ENCODE peak calls at places on chromosome 9, in eight cellular contexts. One of them, this sample, is unnamed.

GRCh38 chr9:125690679-125691078 is 16.3 kb downstream of the MAPKAP1 start:
- DNase-seq in choroid plexus epithelial cell: no peak
- DNase-seq in substantia nigra: no peak
- DNase-seq in iPS DF 19.7: no peak
- DNase-seq in KG1: no peak
- DNase-seq in cardiac fibroblast: peak
- DNase-seq in activated T-helper 9 cell treated with anti-CD3 and anti-CD28 coated beads, Interleukin-2, amount 50 U/mL, for 16 hours: no peak
- DNase-seq in endothelial cell: no peak
- DNase-seq in this sample: no peak

GRCh38 chr9:126157826-126158431 is 168.7 kb upstream of the MVB12B start:
- DNase-seq in activated T-helper 9 cell treated with anti-CD3 and anti-CD28 coated beads, Interleukin-2, amount 50 U/mL, for 16 hours: no peak
- DNase-seq in iPS DF 19.7: no peak
- DNase-seq in KG1: no peak
- DNase-seq in choroid plexus epithelial cell: no peak
- DNase-seq in endothelial cell: no peak
- DNase-seq in substantia nigra: no peak
- DNase-seq in cardiac fibroblast: no peak
- DNase-seq in this sample: peak

GRCh38 chr9:36976371-36977030 is 57.6 kb downstream of the PAX5 start:
- DNase-seq in endothelial cell: no peak
- DNase-seq in choroid plexus epithelial cell: no peak
- DNase-seq in cardiac fibroblast: no peak
- DNase-seq in substantia nigra: no peak
- DNase-seq in iPS DF 19.7: no peak
- DNase-seq in activated T-helper 9 cell treated with anti-CD3 and anti-CD28 coated beads, Interleukin-2, amount 50 U/mL, for 16 hours: no peak
- DNase-seq in KG1: no peak
- DNase-seq in this sample: no peak

GRCh38 chr9:83511051-83511450 is 27.1 kb downstream of the FRMD3 start:
- DNase-seq in KG1: no peak
- DNase-seq in activated T-helper 9 cell treated with anti-CD3 and anti-CD28 coated beads, Interleukin-2, amount 50 U/mL, for 16 hours: no peak
- DNase-seq in cardiac fibroblast: peak
- DNase-seq in choroid plexus epithelial cell: peak
- DNase-seq in iPS DF 19.7: no peak
- DNase-seq in endothelial cell: no peak
- DNase-seq in substantia nigra: no peak
- DNase-seq in this sample: no peak

GRCh38 chr9:129867138-129868032 is 32.1 kb downstream of the USP20 start:
- DNase-seq in endothelial cell: no peak
- DNase-seq in activated T-helper 9 cell treated with anti-CD3 and anti-CD28 coated beads, Interleukin-2, amount 50 U/mL, for 16 hours: no peak
- DNase-seq in substantia nigra: no peak
- DNase-seq in choroid plexus epithelial cell: no peak
- DNase-seq in cardiac fibroblast: no peak
- DNase-seq in iPS DF 19.7: no peak
- DNase-seq in KG1: no peak
- DNase-seq in this sample: peak

GRCh38 chr9:33742519-33742918 is 52.8 kb upstream of the PRSS3 start:
- DNase-seq in choroid plexus epithelial cell: no peak
- DNase-seq in activated T-helper 9 cell treated with anti-CD3 and anti-CD28 coated beads, Interleukin-2, amount 50 U/mL, for 16 hours: no peak
- DNase-seq in KG1: no peak
- DNase-seq in endothelial cell: no peak
- DNase-seq in substantia nigra: no peak
- DNase-seq in iPS DF 19.7: no peak
- DNase-seq in cardiac fibroblast: no peak
- DNase-seq in this sample: no peak

GRCh38 chr9:96509848-96510247 is 59.9 kb downstream of the HABP4 start:
- DNase-seq in endothelial cell: no peak
- DNase-seq in cardiac fibroblast: no peak
- DNase-seq in iPS DF 19.7: no peak
- DNase-seq in activated T-helper 9 cell treated with anti-CD3 and anti-CD28 coated beads, Interleukin-2, amount 50 U/mL, for 16 hours: no peak
- DNase-seq in KG1: no peak
- DNase-seq in substantia nigra: no peak
- DNase-seq in choroid plexus epithelial cell: no peak
- DNase-seq in this sample: no peak

GRCh38 chr9:107176701-107177100 is 106.4 kb upstream of the RAD23B start:
- DNase-seq in KG1: no peak
- DNase-seq in substantia nigra: no peak
- DNase-seq in choroid plexus epithelial cell: no peak
- DNase-seq in activated T-helper 9 cell treated with anti-CD3 and anti-CD28 coated beads, Interleukin-2, amount 50 U/mL, for 16 hours: no peak
- DNase-seq in endothelial cell: no peak
- DNase-seq in cardiac fibroblast: peak
- DNase-seq in iPS DF 19.7: no peak
- DNase-seq in this sample: no peak

GRCh38 chr9:16377311-16377710 is 493.2 kb downstream of the BNC2 start:
- DNase-seq in endothelial cell: no peak
- DNase-seq in choroid plexus epithelial cell: no peak
- DNase-seq in cardiac fibroblast: no peak
- DNase-seq in substantia nigra: no peak
- DNase-seq in KG1: no peak
- DNase-seq in iPS DF 19.7: no peak
- DNase-seq in activated T-helper 9 cell treated with anti-CD3 and anti-CD28 coated beads, Interleukin-2, amount 50 U/mL, for 16 hours: no peak
- DNase-seq in this sample: no peak

GRCh38 chr9:13053504-13053903 is 226.0 kb downstream of the MPDZ start:
- DNase-seq in activated T-helper 9 cell treated with anti-CD3 and anti-CD28 coated beads, Interleukin-2, amount 50 U/mL, for 16 hours: no peak
- DNase-seq in substantia nigra: no peak
- DNase-seq in iPS DF 19.7: no peak
- DNase-seq in choroid plexus epithelial cell: no peak
- DNase-seq in cardiac fibroblast: no peak
- DNase-seq in endothelial cell: no peak
- DNase-seq in KG1: no peak
- DNase-seq in this sample: no peak

GRCh38 chr9:35933525-35934067 is 24.3 kb downstream of the SPAAR start:
- DNase-seq in choroid plexus epithelial cell: no peak
- DNase-seq in substantia nigra: no peak
- DNase-seq in cardiac fibroblast: no peak
- DNase-seq in activated T-helper 9 cell treated with anti-CD3 and anti-CD28 coated beads, Interleukin-2, amount 50 U/mL, for 16 hours: no peak
- DNase-seq in KG1: no peak
- DNase-seq in endothelial cell: no peak
- DNase-seq in iPS DF 19.7: no peak
- DNase-seq in this sample: no peak

GRCh38 chr9:16652511-16653101 is 217.9 kb downstream of the BNC2 start:
- DNase-seq in endothelial cell: no peak
- DNase-seq in substantia nigra: no peak
- DNase-seq in activated T-helper 9 cell treated with anti-CD3 and anti-CD28 coated beads, Interleukin-2, amount 50 U/mL, for 16 hours: no peak
- DNase-seq in KG1: no peak
- DNase-seq in choroid plexus epithelial cell: peak
- DNase-seq in iPS DF 19.7: no peak
- DNase-seq in cardiac fibroblast: peak
- DNase-seq in this sample: no peak

GRCh38 chr9:124754289-124754688 is 16.8 kb downstream of the NR6A1 start:
- DNase-seq in endothelial cell: no peak
- DNase-seq in activated T-helper 9 cell treated with anti-CD3 and anti-CD28 coated beads, Interleukin-2, amount 50 U/mL, for 16 hours: no peak
- DNase-seq in cardiac fibroblast: peak
- DNase-seq in substantia nigra: no peak
- DNase-seq in iPS DF 19.7: no peak
- DNase-seq in KG1: no peak
- DNase-seq in choroid plexus epithelial cell: peak
- DNase-seq in this sample: no peak

GRCh38 chr9:130731355-130731754 is 37.8 kb downstream of the EXOSC2 start:
- DNase-seq in endothelial cell: no peak
- DNase-seq in KG1: no peak
- DNase-seq in activated T-helper 9 cell treated with anti-CD3 and anti-CD28 coated beads, Interleukin-2, amount 50 U/mL, for 16 hours: no peak
- DNase-seq in iPS DF 19.7: no peak
- DNase-seq in choroid plexus epithelial cell: no peak
- DNase-seq in substantia nigra: no peak
- DNase-seq in cardiac fibroblast: no peak
- DNase-seq in this sample: no peak

GRCh38 chr9:74534847-74535246 is 37.7 kb downstream of the RORB start:
- DNase-seq in iPS DF 19.7: no peak
- DNase-seq in substantia nigra: no peak
- DNase-seq in activated T-helper 9 cell treated with anti-CD3 and anti-CD28 coated beads, Interleukin-2, amount 50 U/mL, for 16 hours: no peak
- DNase-seq in choroid plexus epithelial cell: no peak
- DNase-seq in KG1: no peak
- DNase-seq in cardiac fibroblast: no peak
- DNase-seq in endothelial cell: no peak
- DNase-seq in this sample: no peak

GRCh38 chr9:133359420-133360175 is 3.2 kb downstream of the SURF2 start:
- DNase-seq in cardiac fibroblast: no peak
- DNase-seq in substantia nigra: no peak
- DNase-seq in KG1: no peak
- DNase-seq in iPS DF 19.7: no peak
- DNase-seq in endothelial cell: peak
- DNase-seq in choroid plexus epithelial cell: no peak
- DNase-seq in activated T-helper 9 cell treated with anti-CD3 and anti-CD28 coated beads, Interleukin-2, amount 50 U/mL, for 16 hours: no peak
- DNase-seq in this sample: peak

GRCh38 chr9:71004196-71004595 is 117.2 kb downstream of the TRPM3 start:
- DNase-seq in KG1: no peak
- DNase-seq in choroid plexus epithelial cell: peak
- DNase-seq in activated T-helper 9 cell treated with anti-CD3 and anti-CD28 coated beads, Interleukin-2, amount 50 U/mL, for 16 hours: no peak
- DNase-seq in iPS DF 19.7: no peak
- DNase-seq in endothelial cell: no peak
- DNase-seq in cardiac fibroblast: no peak
- DNase-seq in substantia nigra: no peak
- DNase-seq in this sample: no peak

GRCh38 chr9:113528088-113528487 is 64.6 kb downstream of the RGS3 start:
- DNase-seq in cardiac fibroblast: no peak
- DNase-seq in substantia nigra: no peak
- DNase-seq in iPS DF 19.7: no peak
- DNase-seq in endothelial cell: no peak
- DNase-seq in activated T-helper 9 cell treated with anti-CD3 and anti-CD28 coated beads, Interleukin-2, amount 50 U/mL, for 16 hours: no peak
- DNase-seq in choroid plexus epithelial cell: no peak
- DNase-seq in KG1: no peak
- DNase-seq in this sample: no peak

GRCh38 chr9:13367784-13368183 is 88.3 kb upstream of the MPDZ start:
- DNase-seq in iPS DF 19.7: no peak
- DNase-seq in substantia nigra: no peak
- DNase-seq in cardiac fibroblast: no peak
- DNase-seq in KG1: no peak
- DNase-seq in choroid plexus epithelial cell: no peak
- DNase-seq in activated T-helper 9 cell treated with anti-CD3 and anti-CD28 coated beads, Interleukin-2, amount 50 U/mL, for 16 hours: no peak
- DNase-seq in endothelial cell: no peak
- DNase-seq in this sample: peak

GRCh38 chr9:137240321-137240840 is 706 bp upstream of the TUBB4B start:
- DNase-seq in choroid plexus epithelial cell: peak
- DNase-seq in KG1: peak
- DNase-seq in endothelial cell: peak
- DNase-seq in activated T-helper 9 cell treated with anti-CD3 and anti-CD28 coated beads, Interleukin-2, amount 50 U/mL, for 16 hours: peak
- DNase-seq in substantia nigra: peak
- DNase-seq in cardiac fibroblast: peak
- DNase-seq in iPS DF 19.7: no peak
- DNase-seq in this sample: no peak

GRCh38 chr9:91848146-91848545 is 101.9 kb downstream of the ROR2 start:
- DNase-seq in cardiac fibroblast: no peak
- DNase-seq in activated T-helper 9 cell treated with anti-CD3 and anti-CD28 coated beads, Interleukin-2, amount 50 U/mL, for 16 hours: no peak
- DNase-seq in choroid plexus epithelial cell: no peak
- DNase-seq in KG1: no peak
- DNase-seq in substantia nigra: no peak
- DNase-seq in endothelial cell: no peak
- DNase-seq in iPS DF 19.7: no peak
- DNase-seq in this sample: no peak

GRCh38 chr9:131889437-131890244 is 149.8 kb upstream of the RAPGEF1 start:
- DNase-seq in iPS DF 19.7: no peak
- DNase-seq in KG1: no peak
- DNase-seq in endothelial cell: no peak
- DNase-seq in substantia nigra: no peak
- DNase-seq in choroid plexus epithelial cell: no peak
- DNase-seq in activated T-helper 9 cell treated with anti-CD3 and anti-CD28 coated beads, Interleukin-2, amount 50 U/mL, for 16 hours: no peak
- DNase-seq in cardiac fibroblast: no peak
- DNase-seq in this sample: no peak

GRCh38 chr9:91405343-91406077 is 18.1 kb downstream of the NFIL3 start:
- DNase-seq in choroid plexus epithelial cell: no peak
- DNase-seq in substantia nigra: no peak
- DNase-seq in iPS DF 19.7: no peak
- DNase-seq in endothelial cell: no peak
- DNase-seq in KG1: no peak
- DNase-seq in cardiac fibroblast: no peak
- DNase-seq in activated T-helper 9 cell treated with anti-CD3 and anti-CD28 coated beads, Interleukin-2, amount 50 U/mL, for 16 hours: no peak
- DNase-seq in this sample: peak

GRCh38 chr9:130215341-130216119 is 43.3 kb downstream of the NCS1 start:
- DNase-seq in iPS DF 19.7: no peak
- DNase-seq in endothelial cell: no peak
- DNase-seq in KG1: no peak
- DNase-seq in substantia nigra: no peak
- DNase-seq in activated T-helper 9 cell treated with anti-CD3 and anti-CD28 coated beads, Interleukin-2, amount 50 U/mL, for 16 hours: no peak
- DNase-seq in cardiac fibroblast: peak
- DNase-seq in choroid plexus epithelial cell: peak
- DNase-seq in this sample: no peak

GRCh38 chr9:134658378-134658955 is 16.9 kb downstream of the COL5A1 start:
- DNase-seq in endothelial cell: no peak
- DNase-seq in KG1: no peak
- DNase-seq in substantia nigra: no peak
- DNase-seq in cardiac fibroblast: no peak
- DNase-seq in iPS DF 19.7: no peak
- DNase-seq in choroid plexus epithelial cell: no peak
- DNase-seq in activated T-helper 9 cell treated with anti-CD3 and anti-CD28 coated beads, Interleukin-2, amount 50 U/mL, for 16 hours: no peak
- DNase-seq in this sample: peak

GRCh38 chr9:85425153-85425611 is 316.6 kb downstream of the AGTPBP1 start:
- DNase-seq in substantia nigra: peak
- DNase-seq in endothelial cell: peak
- DNase-seq in KG1: peak
- DNase-seq in choroid plexus epithelial cell: peak
- DNase-seq in activated T-helper 9 cell treated with anti-CD3 and anti-CD28 coated beads, Interleukin-2, amount 50 U/mL, for 16 hours: no peak
- DNase-seq in iPS DF 19.7: peak
- DNase-seq in cardiac fibroblast: peak
- DNase-seq in this sample: peak

GRCh38 chr9:100591139-100591538 is 13.3 kb downstream of the CAVIN4 start:
- DNase-seq in cardiac fibroblast: no peak
- DNase-seq in activated T-helper 9 cell treated with anti-CD3 and anti-CD28 coated beads, Interleukin-2, amount 50 U/mL, for 16 hours: no peak
- DNase-seq in substantia nigra: no peak
- DNase-seq in iPS DF 19.7: no peak
- DNase-seq in endothelial cell: no peak
- DNase-seq in choroid plexus epithelial cell: no peak
- DNase-seq in KG1: no peak
- DNase-seq in this sample: no peak

GRCh38 chr9:16030513-16031185 is 477.8 kb downstream of the CCDC171 start:
- DNase-seq in cardiac fibroblast: peak
- DNase-seq in activated T-helper 9 cell treated with anti-CD3 and anti-CD28 coated beads, Interleukin-2, amount 50 U/mL, for 16 hours: no peak
- DNase-seq in iPS DF 19.7: no peak
- DNase-seq in endothelial cell: no peak
- DNase-seq in substantia nigra: no peak
- DNase-seq in KG1: peak
- DNase-seq in choroid plexus epithelial cell: peak
- DNase-seq in this sample: no peak

GRCh38 chr9:119365291-119366027 is 3.8 kb downstream of the BRINP1 start:
- DNase-seq in KG1: no peak
- DNase-seq in activated T-helper 9 cell treated with anti-CD3 and anti-CD28 coated beads, Interleukin-2, amount 50 U/mL, for 16 hours: no peak
- DNase-seq in endothelial cell: peak
- DNase-seq in iPS DF 19.7: peak
- DNase-seq in cardiac fibroblast: peak
- DNase-seq in choroid plexus epithelial cell: peak
- DNase-seq in substantia nigra: peak
- DNase-seq in this sample: peak

GRCh38 chr9:5188060-5188707 is 2.7 kb upstream of the INSL6 start:
- DNase-seq in cardiac fibroblast: no peak
- DNase-seq in KG1: no peak
- DNase-seq in iPS DF 19.7: no peak
- DNase-seq in endothelial cell: no peak
- DNase-seq in choroid plexus epithelial cell: no peak
- DNase-seq in activated T-helper 9 cell treated with anti-CD3 and anti-CD28 coated beads, Interleukin-2, amount 50 U/mL, for 16 hours: no peak
- DNase-seq in substantia nigra: no peak
- DNase-seq in this sample: no peak

GRCh38 chr9:96495341-96495740 is 45.4 kb downstream of the HABP4 start:
- DNase-seq in substantia nigra: no peak
- DNase-seq in iPS DF 19.7: no peak
- DNase-seq in choroid plexus epithelial cell: peak
- DNase-seq in KG1: no peak
- DNase-seq in endothelial cell: no peak
- DNase-seq in cardiac fibroblast: peak
- DNase-seq in activated T-helper 9 cell treated with anti-CD3 and anti-CD28 coated beads, Interleukin-2, amount 50 U/mL, for 16 hours: no peak
- DNase-seq in this sample: no peak

GRCh38 chr9:108125541-108125940 is 636.0 kb upstream of the KLF4 start:
- DNase-seq in endothelial cell: peak
- DNase-seq in cardiac fibroblast: no peak
- DNase-seq in KG1: no peak
- DNase-seq in choroid plexus epithelial cell: no peak
- DNase-seq in activated T-helper 9 cell treated with anti-CD3 and anti-CD28 coated beads, Interleukin-2, amount 50 U/mL, for 16 hours: no peak
- DNase-seq in substantia nigra: no peak
- DNase-seq in iPS DF 19.7: no peak
- DNase-seq in this sample: peak

GRCh38 chr9:81604306-81605153 is 84.8 kb downstream of the TLE1 start:
- DNase-seq in endothelial cell: no peak
- DNase-seq in iPS DF 19.7: no peak
- DNase-seq in substantia nigra: no peak
- DNase-seq in KG1: no peak
- DNase-seq in choroid plexus epithelial cell: no peak
- DNase-seq in activated T-helper 9 cell treated with anti-CD3 and anti-CD28 coated beads, Interleukin-2, amount 50 U/mL, for 16 hours: no peak
- DNase-seq in cardiac fibroblast: no peak
- DNase-seq in this sample: no peak

GRCh38 chr9:129981180-129981907 is 61.6 kb downstream of the FNBP1 start:
- DNase-seq in choroid plexus epithelial cell: peak
- DNase-seq in iPS DF 19.7: no peak
- DNase-seq in KG1: no peak
- DNase-seq in activated T-helper 9 cell treated with anti-CD3 and anti-CD28 coated beads, Interleukin-2, amount 50 U/mL, for 16 hours: no peak
- DNase-seq in endothelial cell: no peak
- DNase-seq in substantia nigra: peak
- DNase-seq in cardiac fibroblast: peak
- DNase-seq in this sample: no peak

This sample was measured in H7.